ENCODE peak calls at places on chromosomes 3 and 15, in six cellular contexts. W is HL-60; J is suprapubic skin; Q is activated CD8-positive, alpha-beta T cell treated with anti-CD3 and anti-CD28 coated beads for 36 hours; A is osteocyte; V is Calu3. O is an unnamed sample.

GRCh38 chr15:71203573-71204444 is 88.5 kb downstream of the THSD4 start:
- DNase-seq in Q (no peak), W (no peak), V (no peak), A (no peak), J (no peak), O (no peak)

GRCh38 chr3:66039590-66039887 is 821 bp upstream of the MAGI1 start:
- DNase-seq in W (no peak), Q (no peak), V (peak), A (no peak), J (no peak), O (peak)

GRCh38 chr3:166052440-166052839 is 215.2 kb upstream of the BCHE start:
- DNase-seq in Q (no peak), J (no peak), W (no peak), V (no peak), A (no peak), O (no peak)

GRCh38 chr3:128970741-128971048 is 23.2 kb downstream of the CFAP92 start:
- DNase-seq in V (no peak), Q (peak), A (no peak), J (no peak), W (peak), O (no peak)

GRCh38 chr3:152564454-152564853 is 270.5 kb upstream of the P2RY1 start:
- DNase-seq in W (no peak), J (no peak), A (no peak), Q (no peak), V (no peak), O (no peak)

GRCh38 chr3:52401021-52401420 is 43.9 kb downstream of the SEMA3G start:
- DNase-seq in V (no peak), Q (no peak), W (no peak), J (no peak), A (no peak), O (no peak)

GRCh38 chr3:64214002-64214696 is 11.1 kb downstream of the PRICKLE2 start:
- DNase-seq in J (peak), Q (no peak), V (peak), W (no peak), A (no peak), O (no peak)

GRCh38 chr3:120182613-120183524 is 88.6 kb upstream of the GSK3B start:
- DNase-seq in Q (peak), A (peak), V (peak), W (peak), J (no peak), O (peak)

GRCh38 chr15:77834276-77834990 is 201.7 kb upstream of the LINGO1 start:
- DNase-seq in J (no peak), V (no peak), W (no peak), Q (no peak), A (no peak), O (no peak)

GRCh38 chr3:156449712-156450574 is 105.0 kb downstream of the SSR3 start:
- DNase-seq in Q (peak), V (peak), A (no peak), J (no peak), W (peak), O (peak)

GRCh38 chr15:51190424-51191068 is 95.8 kb upstream of the TNFAIP8L3 start:
- DNase-seq in V (no peak), J (no peak), A (no peak), W (no peak), Q (no peak), O (no peak)

GRCh38 chr15:65373163-65373651 is 4.6 kb downstream of the IGDCC3 start:
- DNase-seq in V (no peak), A (no peak), W (no peak), Q (no peak), J (no peak), O (no peak)

GRCh38 chr3:194561306-194561974 is 71.8 kb downstream of the TMEM44 start:
- DNase-seq in W (no peak), Q (no peak), A (no peak), J (no peak), V (no peak), O (no peak)

GRCh38 chr3:159806412-159806811 is 182.2 kb upstream of the IL12A start:
- DNase-seq in Q (no peak), W (no peak), V (no peak), A (no peak), J (no peak), O (no peak)

GRCh38 chr15:70853270-70853854 is 595 bp downstream of the LARP6 start:
- DNase-seq in J (no peak), A (no peak), W (no peak), V (no peak), Q (peak), O (peak)

GRCh38 chr15:74207652-74208440 is 5.3 kb upstream of the STRA6 start:
- DNase-seq in J (no peak), A (no peak), Q (no peak), V (no peak), W (no peak), O (no peak)

GRCh38 chr15:34370129-34370528 is 3.1 kb upstream of the LPCAT4 start:
- DNase-seq in Q (no peak), A (no peak), W (no peak), V (no peak), J (no peak), O (no peak)

GRCh38 chr15:59243622-59244021 is 37.0 kb downstream of the LDHAL6B start:
- DNase-seq in W (no peak), V (no peak), A (no peak), J (no peak), Q (no peak), O (no peak)

GRCh38 chr3:148643389-148643840 is 54.3 kb upstream of the AGTR1 start:
- DNase-seq in J (no peak), Q (no peak), A (no peak), V (no peak), W (no peak), O (no peak)

GRCh38 chr3:43378066-43378935 is 92.0 kb downstream of the SNRK start:
- DNase-seq in J (no peak), W (peak), A (peak), Q (peak), V (peak), O (peak)

GRCh38 chr3:138854940-138855339 is 20.2 kb upstream of the PIK3CB start:
- DNase-seq in V (no peak), J (no peak), A (no peak), W (no peak), Q (no peak), O (no peak)

GRCh38 chr15:87123676-87124382 is 1044.2 kb downstream of the AGBL1 start:
- DNase-seq in Q (no peak), A (no peak), J (no peak), V (no peak), W (no peak), O (no peak)

GRCh38 chr3:67593761-67594234 is 60.6 kb downstream of the SUCLG2 start:
- DNase-seq in J (no peak), V (peak), Q (no peak), W (no peak), A (no peak), O (no peak)

GRCh38 chr3:40173291-40173710 is 136.2 kb upstream of the EIF1B start:
- DNase-seq in Q (no peak), A (no peak), V (no peak), W (no peak), J (no peak), O (no peak)

GRCh38 chr3:46221368-46221767 is 13.3 kb upstream of the CCR1 start:
- DNase-seq in W (peak), J (no peak), Q (no peak), A (no peak), V (no peak), O (no peak)

GRCh38 chr3:24025805-24026204 is 80.7 kb downstream of the NR1D2 start:
- DNase-seq in J (no peak), W (no peak), A (no peak), Q (no peak), V (no peak), O (no peak)

GRCh38 chr3:44318929-44319328 is 19.6 kb upstream of the TCAIM start:
- DNase-seq in W (peak), V (no peak), Q (peak), A (no peak), J (no peak), O (no peak)

GRCh38 chr3:177830411-177830849 is 633.1 kb upstream of the TBL1XR1 start:
- DNase-seq in V (no peak), A (no peak), Q (no peak), W (no peak), J (no peak), O (no peak)

DNA sequence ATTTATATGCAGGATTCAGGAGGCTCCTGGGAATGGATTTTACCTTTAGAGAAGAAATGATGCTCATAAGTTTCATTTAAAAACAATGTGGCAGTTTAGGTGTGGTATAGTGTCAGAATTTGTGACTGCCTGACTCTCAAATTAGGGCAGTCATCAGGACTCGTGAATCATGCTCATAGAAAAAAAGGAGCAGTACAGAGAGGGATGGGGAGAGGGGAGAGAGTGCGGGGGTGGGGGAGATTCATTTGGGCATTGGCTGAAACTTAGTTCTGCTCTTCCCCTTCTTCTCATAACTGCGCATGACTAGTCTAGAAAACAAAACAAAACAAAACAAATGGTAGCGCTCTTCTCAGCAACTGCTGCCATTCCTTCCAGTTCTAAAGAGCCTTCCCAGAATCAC is 44.3 kb downstream of the PRTG start:
- DNase-seq in V (no peak), W (no peak), J (no peak), Q (no peak), A (no peak), O (no peak)
- TF ChIP-seq CTCF in V (no peak), W (no peak), J (no peak), Q (no peak), A (no peak), O (no peak)

GRCh38 chr15:20659265-20659664 is 117.7 kb upstream of the GOLGA6L6 start:
- DNase-seq in J (no peak), W (no peak), A (peak), V (no peak), Q (no peak), O (no peak)
- TF ChIP-seq CTCF in J (no peak), W (no peak), A (no peak), V (no peak), Q (no peak), O (no peak)

DNA sequence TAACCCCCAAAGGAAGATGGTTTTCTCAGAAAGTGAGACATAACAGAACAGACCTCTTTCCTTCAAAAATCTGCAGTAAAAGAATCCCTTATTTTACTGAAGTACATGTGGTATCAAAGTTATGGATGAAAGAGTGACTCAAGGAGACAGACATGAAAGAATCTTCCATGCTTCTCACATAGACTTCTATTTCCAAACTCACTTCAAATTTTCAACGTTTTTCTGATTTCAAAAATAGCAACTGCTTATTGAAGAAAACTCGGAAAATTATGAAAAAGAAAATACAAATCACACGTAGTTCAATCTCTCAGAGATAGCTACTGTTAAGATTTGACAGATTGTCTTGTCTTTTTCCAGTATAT is 39.8 kb upstream of the TRA2B start:
- DNase-seq in V (no peak), A (no peak), J (no peak), W (no peak), Q (no peak), O (no peak)
- TF ChIP-seq CTCF in V (no peak), A (no peak), J (peak), W (no peak), Q (no peak), O (no peak)

GRCh38 chr3:16908408-16908807 is 23.7 kb downstream of the PLCL2 start:
- DNase-seq in W (no peak), V (no peak), J (no peak), Q (no peak), A (no peak), O (no peak)
- TF ChIP-seq CTCF in W (no peak), V (no peak), J (no peak), Q (no peak), A (no peak), O (no peak)

GRCh38 chr3:171788546-171789351 is 21.5 kb downstream of the PLD1 start:
- DNase-seq in W (no peak), A (no peak), V (no peak), J (no peak), Q (no peak), O (no peak)
- TF ChIP-seq CTCF in W (no peak), A (no peak), V (no peak), J (no peak), Q (no peak), O (no peak)

GRCh38 chr3:173733029-173733652 is 335.6 kb downstream of the NLGN1 start:
- DNase-seq in A (no peak), J (no peak), Q (no peak), V (peak), W (no peak), O (no peak)
- TF ChIP-seq CTCF in A (peak), J (peak), Q (no peak), V (peak), W (no peak), O (no peak)